ENCODE peak calls at places on chromosomes 4 and X, in nine cellular contexts. S is Peyer's patch, T is psoas muscle, W is stomach, E is heart left ventricle, Y is Caco-2, N is spleen, B is keratinocyte, V is transverse colon. J is an unnamed sample.

GRCh38 chr4:54898941-54899340 is 226.5 kb downstream of the KDR start:
- DNase-seq in V (no peak), B (no peak), S (no peak), Y (no peak), W (no peak), E (no peak), N (no peak), T (no peak), J (peak)

GRCh38 chrX:110402091-110402854 is 43.6 kb downstream of the RTL9 start:
- DNase-seq in W (no peak), S (no peak), B (no peak), V (no peak), E (peak), N (no peak), T (peak), Y (peak), J (peak)

GRCh38 chr4:185276036-185276435 is 66.6 kb downstream of the SNX25 start:
- DNase-seq in N (no peak), W (no peak), B (no peak), V (no peak), E (no peak), T (no peak), Y (no peak), S (no peak), J (peak)

GRCh38 chrX:121635141-121635540 is 587.7 kb downstream of the GLUD2 start:
- DNase-seq in W (no peak), Y (no peak), V (no peak), N (no peak), S (no peak), E (no peak), B (no peak), T (no peak), J (no peak)

GRCh38 chr4:163587867-163588266 is 93.4 kb downstream of the TMA16 start:
- DNase-seq in Y (peak), S (no peak), V (no peak), E (no peak), N (no peak), T (no peak), W (no peak), B (no peak), J (peak)

GRCh38 chrX:48961585-48962091 is 4.2 kb upstream of the OTUD5 start:
- DNase-seq in B (no peak), V (peak), W (no peak), E (peak), S (peak), N (no peak), T (no peak), Y (peak), J (peak)

GRCh38 chr4:37365888-37366287 is 121.3 kb downstream of the NWD2 start:
- DNase-seq in B (no peak), W (no peak), V (no peak), S (no peak), Y (no peak), E (no peak), N (no peak), T (no peak), J (no peak)

GRCh38 chr4:2482693-2483092 is 13.8 kb downstream of the RNF4 start:
- DNase-seq in W (no peak), N (no peak), T (peak), S (no peak), V (no peak), Y (no peak), E (peak), B (no peak), J (peak)

GRCh38 chrX:155954793-155955192 is 42.7 kb upstream of the IL9R start:
- DNase-seq in E (no peak), B (no peak), Y (no peak), W (no peak), S (no peak), T (no peak), V (no peak), N (no peak), J (no peak)

GRCh38 chr4:128393111-128393704 is 105.6 kb upstream of the PGRMC2 start:
- DNase-seq in W (no peak), N (no peak), E (peak), S (no peak), V (no peak), B (no peak), Y (no peak), T (no peak), J (peak)

GRCh38 chr4:28682872-28683271 is 1822.2 kb downstream of the STIM2 start:
- DNase-seq in T (no peak), E (no peak), V (no peak), Y (no peak), W (no peak), S (no peak), B (no peak), N (no peak), J (no peak)

GRCh38 chrX:154727418-154728323 is 23.2 kb downstream of the GAB3 start:
- DNase-seq in S (no peak), W (no peak), N (no peak), Y (no peak), V (peak), B (no peak), E (peak), T (peak), J (peak)

GRCh38 chr4:71338846-71339593 is at the start of gene SLC4A4:
- DNase-seq in E (no peak), W (no peak), T (no peak), V (no peak), Y (no peak), B (no peak), N (no peak), S (no peak), J (peak)

GRCh38 chr4:2259541-2260267 is 2.2 kb downstream of the MXD4 start:
- DNase-seq in W (peak), T (peak), Y (no peak), S (peak), E (peak), N (peak), B (no peak), V (peak), J (no peak)

GRCh38 chr4:80486603-80487002 is 151.1 kb downstream of the CFAP299 start:
- DNase-seq in S (no peak), B (no peak), Y (no peak), V (no peak), E (no peak), T (no peak), W (no peak), N (no peak), J (no peak)

GRCh38 chrX:124212622-124213021 is 119.8 kb upstream of the TEX13D start:
- DNase-seq in T (no peak), V (no peak), E (no peak), Y (no peak), W (no peak), N (no peak), B (no peak), S (no peak), J (no peak)
- TF ChIP-seq CTCF in T (no peak), V (no peak), E (no peak), Y (no peak), W (no peak), N (no peak), B (no peak), S (no peak), J (no peak)

GRCh38 chrX:112759512-112759911 is 79.8 kb upstream of the LHFPL1 start:
- DNase-seq in W (no peak), N (no peak), Y (no peak), B (no peak), V (no peak), S (no peak), E (no peak), T (no peak), J (no peak)

GRCh38 chrX:112761239-112762207 is 79.1 kb downstream of the AMOT start:
- DNase-seq in E (no peak), V (no peak), T (no peak), N (no peak), Y (no peak), S (no peak), B (no peak), W (no peak), J (no peak)

GRCh38 chrX:112760697-112761096 is 79.9 kb downstream of the AMOT start:
- DNase-seq in W (no peak), E (no peak), Y (no peak), S (no peak), B (no peak), N (no peak), T (no peak), V (no peak), J (no peak)
- H3K4me3 ChIP-seq in W (no peak), E (no peak), Y (no peak), S (no peak), B (no peak), N (no peak), T (no peak), V (no peak), J (no peak)

GRCh38 chr4:48340905-48341775 is at the start of gene SLAIN2:
- DNase-seq in T (peak), V (peak), S (peak), N (peak), B (no peak), Y (peak), W (peak), E (peak), J (peak)
- TF ChIP-seq CTCF in T (peak), V (peak), S (no peak), N (peak), B (no peak), Y (no peak), W (no peak), E (peak), J (peak)

DNA sequence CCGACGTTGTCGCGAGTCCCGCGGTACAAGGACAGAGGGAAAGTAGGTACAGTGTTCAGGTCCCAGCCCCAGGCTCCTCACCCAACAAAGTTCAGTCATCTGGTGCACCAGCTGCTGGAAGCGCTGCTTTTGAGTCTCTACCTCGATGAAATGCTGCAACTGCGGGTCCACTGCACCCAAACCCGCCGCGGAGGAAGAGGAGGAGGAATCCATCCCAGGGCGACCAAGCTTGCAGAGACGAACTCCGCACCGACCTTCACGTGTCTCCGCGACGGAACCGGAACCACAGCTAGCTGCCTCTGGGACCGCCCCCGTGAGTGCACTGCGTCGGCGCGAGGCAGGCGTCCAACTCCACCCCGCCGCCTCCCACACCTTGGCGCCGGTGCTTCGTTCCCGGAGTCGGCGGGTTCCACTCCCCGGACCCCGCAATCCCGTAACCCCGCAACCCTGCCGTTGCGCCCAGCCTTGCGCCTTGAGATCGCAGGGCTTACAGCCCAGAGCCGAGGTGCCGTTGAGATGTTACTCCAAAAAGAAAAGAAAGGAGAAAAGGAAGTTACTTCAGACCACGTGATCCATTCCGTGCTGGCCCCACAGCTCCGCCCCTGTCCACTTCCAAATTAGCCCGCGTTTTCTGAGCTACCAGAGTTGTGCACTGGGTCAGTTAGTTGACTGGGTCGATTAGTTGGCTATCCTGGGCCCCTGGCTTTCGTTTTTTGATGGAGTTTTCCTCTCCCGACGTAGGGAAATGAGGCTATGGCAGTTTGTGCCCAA is at the start of gene TIMM8A:
- DNase-seq in T (peak), E (peak), V (peak), S (peak), Y (peak), B (no peak), N (peak), W (peak), J (peak)
- H3K4me3 ChIP-seq in T (peak), E (peak), V (peak), S (peak), Y (peak), B (peak), N (peak), W (peak), J (peak)

DNA sequence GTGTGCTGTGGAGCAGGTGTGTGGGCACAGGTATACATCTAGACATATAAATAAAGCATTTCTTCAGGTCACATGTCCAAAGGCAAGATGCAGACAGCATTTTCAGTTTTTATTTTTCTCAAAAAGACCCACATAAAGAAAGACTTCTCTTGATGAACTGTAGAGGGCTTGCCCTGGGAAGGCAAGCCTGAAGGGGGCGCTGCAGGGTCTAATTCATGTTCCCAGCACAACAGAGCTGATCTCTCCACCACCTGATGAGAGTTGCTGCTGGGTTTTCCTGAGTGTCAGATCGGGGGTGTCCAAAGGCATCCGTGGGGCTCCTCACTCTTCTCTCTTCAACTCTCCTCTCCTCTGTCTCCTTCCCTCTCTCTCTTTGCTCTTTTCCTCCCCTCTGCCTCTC is 26.6 kb downstream of the ADRA2C start:
- DNase-seq in Y (no peak), N (no peak), E (no peak), V (no peak), W (no peak), T (no peak), S (no peak), B (no peak), J (no peak)
- TF ChIP-seq CTCF in Y (peak), N (no peak), E (no peak), V (no peak), W (no peak), T (no peak), S (no peak), B (no peak), J (no peak)

GRCh38 chr4:78645853-78646757 is 94.5 kb downstream of the ANXA3 start:
- DNase-seq in W (peak), B (peak), N (no peak), V (peak), E (peak), S (peak), T (peak), Y (no peak), J (peak)
- H3K4me3 ChIP-seq in W (no peak), B (peak), N (no peak), V (no peak), E (peak), S (no peak), T (peak), Y (no peak), J (no peak)

DNA sequence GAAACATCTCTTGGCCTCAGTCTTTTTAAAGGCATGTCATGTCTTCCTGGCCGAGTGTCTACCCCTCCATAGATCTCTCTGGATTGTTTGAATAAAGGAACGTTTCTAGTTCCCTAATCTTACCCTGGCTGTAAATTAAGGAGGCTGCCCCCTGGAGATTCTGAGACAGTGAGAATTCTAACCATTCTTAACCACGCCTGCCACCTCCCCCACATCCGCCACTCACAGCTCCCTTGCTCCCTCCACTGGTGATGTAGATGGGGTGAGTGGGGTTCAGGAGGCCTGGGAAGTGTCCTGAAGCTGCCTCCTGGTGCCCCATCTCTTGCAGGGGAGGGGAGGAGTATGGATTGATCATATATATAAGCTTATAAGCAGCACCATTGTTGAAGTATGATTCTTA is 48.0 kb upstream of the TRIM2 start:
- DNase-seq in V (no peak), E (no peak), W (no peak), S (no peak), B (no peak), N (no peak), T (no peak), Y (peak), J (peak)
- TF ChIP-seq CTCF in V (no peak), E (no peak), W (no peak), S (no peak), B (no peak), N (no peak), T (no peak), Y (no peak), J (peak)

GRCh38 chrX:133868687-133869086 is 116.7 kb downstream of the GPC3 start:
- DNase-seq in B (no peak), W (no peak), T (no peak), E (no peak), V (no peak), N (no peak), S (no peak), Y (no peak), J (no peak)
- H3K4me3 ChIP-seq in B (no peak), W (no peak), T (no peak), E (no peak), V (no peak), N (no peak), S (no peak), Y (no peak), J (no peak)

GRCh38 chr4:6332042-6332668 is 62.5 kb downstream of the WFS1 start:
- DNase-seq in B (no peak), N (no peak), W (peak), T (no peak), S (peak), V (peak), Y (peak), E (no peak), J (peak)
- TF ChIP-seq CTCF in B (peak), N (peak), W (no peak), T (peak), S (no peak), V (peak), Y (peak), E (peak), J (peak)